ENCODE peak calls at places on chromosome 15, in eight cellular contexts. W is astrocyte, O is mammary epithelial cell, S is transverse colon, D is adrenal gland, A is neural progenitor cell, P is lung, K is heart right ventricle. Q is an unnamed sample.

GRCh38 chr15:71056111-71056510 is 59.2 kb upstream of the THSD4 start:
- DNase-seq in W (no peak), O (no peak), S (no peak), D (no peak), A (no peak), P (no peak), K (no peak), Q (no peak)

GRCh38 chr15:62966294-62966693 is 76.3 kb upstream of the TPM1 start:
- DNase-seq in W (no peak), O (no peak), S (no peak), D (no peak), A (no peak), P (no peak), K (no peak), Q (no peak)

GRCh38 chr15:100893964-100894295 is 14.3 kb downstream of the ALDH1A3 start:
- DNase-seq in W (no peak), O (no peak), S (no peak), D (no peak), A (no peak), P (no peak), K (no peak), Q (no peak)

GRCh38 chr15:29570931-29571727 is 251.1 kb downstream of the TJP1 start:
- DNase-seq in W (peak; percentile 12), O (peak; percentile 27), S (peak; percentile 50), D (peak; percentile 26), A (peak; percentile 90), P (no peak), K (no peak), Q (peak; percentile 47)

GRCh38 chr15:98321916-98322315 is 326.4 kb upstream of the IGF1R start:
- DNase-seq in W (no peak), O (peak; percentile 80), S (no peak), D (no peak), A (no peak), P (no peak), K (no peak), Q (no peak)

GRCh38 chr15:29726553-29726952 is 95.7 kb downstream of the TJP1 start:
- DNase-seq in W (no peak), O (no peak), S (no peak), D (no peak), A (no peak), P (no peak), K (no peak), Q (no peak)

GRCh38 chr15:31275331-31276262 is 51.0 kb upstream of the KLF13 start:
- DNase-seq in W (no peak), O (no peak), S (peak; percentile 6), D (no peak), A (peak; percentile 0), P (no peak), K (no peak), Q (no peak)

GRCh38 chr15:43977072-43977884 is 150.5 kb downstream of the WDR76 start:
- DNase-seq in W (no peak), O (peak; percentile 25), S (no peak), D (no peak), A (no peak), P (no peak), K (no peak), Q (no peak)

GRCh38 chr15:64851503-64851840 is 9.8 kb downstream of the PLEKHO2 start:
- DNase-seq in W (peak; percentile 91), O (no peak), S (peak; percentile 35), D (no peak), A (peak; percentile 32), P (no peak), K (no peak), Q (no peak)

GRCh38 chr15:33737687-33738606 is 230.3 kb upstream of the CHRM5 start:
- DNase-seq in W (no peak), O (peak; percentile 13), S (peak; percentile 12), D (peak; percentile 51), A (peak; percentile 74), P (no peak), K (no peak), Q (peak; percentile 52)

GRCh38 chr15:41985236-41986160 is 13.1 kb upstream of the EHD4 start:
- DNase-seq in W (no peak), O (no peak), S (peak; percentile 2), D (no peak), A (no peak), P (no peak), K (no peak), Q (no peak)

GRCh38 chr15:56243774-56244236 is at the start of gene RFX7:
- DNase-seq in W (peak; percentile 58), O (peak; percentile 54), S (peak; percentile 82), D (peak; percentile 77), A (peak; percentile 95), P (peak; percentile 68), K (peak; percentile 80), Q (peak; percentile 70)

GRCh38 chr15:98888839-98889479 is 118.6 kb downstream of the PGPEP1L start:
- DNase-seq in W (peak; percentile 86), O (peak; percentile 35), S (no peak), D (no peak), A (no peak), P (no peak), K (no peak), Q (no peak)

GRCh38 chr15:39312984-39313383 is 267.9 kb upstream of the THBS1 start:
- DNase-seq in W (no peak), O (no peak), S (peak; percentile 63), D (peak; percentile 18), A (peak; percentile 35), P (no peak), K (no peak), Q (peak; percentile 78)

GRCh38 chr15:29805043-29805707 is 17.1 kb downstream of the TJP1 start:
- DNase-seq in W (peak; percentile 72), O (peak; percentile 84), S (no peak), D (peak; percentile 57), A (no peak), P (no peak), K (no peak), Q (peak; percentile 32)

GRCh38 chr15:78446551-78446950 is 8.5 kb downstream of the IREB2 start:
- DNase-seq in W (no peak), O (no peak), S (no peak), D (no peak), A (no peak), P (no peak), K (no peak), Q (no peak)

GRCh38 chr15:78450285-78450858 is 12.4 kb downstream of the IREB2 start:
- DNase-seq in W (no peak), O (no peak), S (no peak), D (no peak), A (no peak), P (no peak), K (no peak), Q (no peak)

GRCh38 chr15:78449220-78449999 is 11.4 kb downstream of the IREB2 start:
- DNase-seq in W (no peak), O (peak; percentile 3), S (no peak), D (no peak), A (no peak), P (no peak), K (no peak), Q (no peak)

GRCh38 chr15:78445875-78446274 is 7.9 kb downstream of the IREB2 start:
- DNase-seq in W (no peak), O (no peak), S (no peak), D (no peak), A (no peak), P (no peak), K (no peak), Q (no peak)

DNA sequence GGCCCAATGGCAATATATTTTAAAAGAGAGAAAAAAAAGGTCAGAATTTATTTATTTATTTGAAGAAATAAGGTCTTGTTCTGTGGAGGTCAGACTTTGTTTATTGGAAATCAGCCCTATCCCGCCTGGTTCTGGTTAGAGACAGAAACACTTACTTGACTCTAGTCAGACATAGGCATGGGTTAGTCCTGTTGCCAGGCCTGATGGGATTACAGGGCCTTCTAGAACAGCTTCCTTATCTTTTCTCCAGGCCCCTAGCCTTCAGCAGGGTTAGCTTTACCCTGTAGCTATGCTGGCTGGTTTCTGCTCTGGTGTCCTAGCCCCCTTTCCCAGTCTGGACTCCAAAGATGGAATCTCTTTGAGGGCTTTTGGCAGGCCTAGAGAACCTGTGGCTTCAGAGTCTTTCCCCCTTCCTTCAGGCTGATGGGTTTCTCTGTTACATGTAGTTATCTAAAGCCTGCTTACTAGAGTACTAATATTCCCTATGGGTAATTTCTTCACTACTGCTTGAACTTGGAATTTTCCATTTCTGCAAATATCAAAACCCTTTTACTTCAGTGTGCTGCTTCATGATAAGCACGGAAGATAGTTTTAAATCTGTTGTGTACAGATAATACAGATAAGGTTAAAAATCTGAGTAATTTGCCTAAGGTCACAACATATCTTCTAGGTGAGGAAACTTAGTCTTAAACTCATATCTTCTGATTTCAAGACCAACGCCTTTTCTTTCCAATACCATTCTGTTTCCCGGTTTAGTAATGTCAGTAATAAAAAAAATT is 10.6 kb downstream of the IREB2 start:
- DNase-seq in W (no peak), O (no peak), S (no peak), D (no peak), A (no peak), P (no peak), K (no peak), Q (no peak)
- H3K4me1 ChIP-seq in W (no peaks in the 10 kb centered on the region), O (no peaks in the 10 kb centered on the region), S (peaks cover 52% of the 10 kb centered on the region), D (peaks cover 49% of the 10 kb centered on the region), A (no peaks in the 10 kb centered on the region), P (peaks cover 21% of the 10 kb centered on the region), K (peaks cover 59% of the 10 kb centered on the region), Q (no peaks in the 10 kb centered on the region)

DNA sequence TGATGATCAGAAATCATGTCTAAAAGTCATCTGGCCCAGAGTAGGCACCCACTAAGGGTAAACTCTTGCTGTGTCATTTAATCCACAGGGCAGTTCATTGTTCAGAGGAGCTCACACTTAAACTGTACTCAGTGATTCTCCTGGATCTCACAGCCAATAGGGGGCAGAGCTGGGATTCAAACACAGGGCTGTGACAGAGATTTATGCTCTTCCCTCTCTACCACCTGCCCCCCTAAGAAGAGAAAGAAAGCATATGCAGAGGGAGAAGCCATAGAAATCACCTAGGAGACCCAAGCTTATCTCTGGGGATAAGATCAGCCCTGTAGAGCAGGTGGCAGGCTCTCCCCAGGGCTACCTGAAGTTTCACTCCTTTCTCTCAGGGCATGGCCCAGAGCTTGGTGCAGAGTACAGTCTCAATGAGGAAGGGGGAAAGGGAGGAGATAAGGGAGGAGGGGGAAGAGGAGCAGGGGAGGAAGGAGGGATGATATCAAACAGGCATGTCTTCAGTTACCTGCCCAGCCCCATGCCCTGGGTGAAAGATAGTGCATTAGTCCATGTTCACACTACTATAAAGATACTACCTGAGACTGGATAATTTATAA is 51.8 kb upstream of the ADPGK start:
- DNase-seq in W (no peak), O (no peak), S (peak; percentile 43), D (no peak), A (peak; percentile 60), P (no peak), K (no peak), Q (peak; percentile 63)
- TF ChIP-seq CTCF in W (peak; percentile 19), O (peak; percentile 55), S (peak; percentile 42), D (no peak), A (peak; percentile 64), P (no peak), K (peak; percentile 32), Q (peak; percentile 29)

GRCh38 chr15:83658406-83658805 is 4.5 kb downstream of the ADAMTSL3 start:
- DNase-seq in W (no peak), O (no peak), S (no peak), D (no peak), A (no peak), P (no peak), K (peak; percentile 50), Q (no peak)
- H3K4me1 ChIP-seq in W (no peaks in the 10 kb centered on the region), O (peaks cover 7% of the 10 kb centered on the region), S (peaks cover 9% of the 10 kb centered on the region), D (no peaks in the 10 kb centered on the region), A (no peaks in the 10 kb centered on the region), P (no peaks in the 10 kb centered on the region), K (peaks cover 22% of the 10 kb centered on the region), Q (no peaks in the 10 kb centered on the region)

DNA sequence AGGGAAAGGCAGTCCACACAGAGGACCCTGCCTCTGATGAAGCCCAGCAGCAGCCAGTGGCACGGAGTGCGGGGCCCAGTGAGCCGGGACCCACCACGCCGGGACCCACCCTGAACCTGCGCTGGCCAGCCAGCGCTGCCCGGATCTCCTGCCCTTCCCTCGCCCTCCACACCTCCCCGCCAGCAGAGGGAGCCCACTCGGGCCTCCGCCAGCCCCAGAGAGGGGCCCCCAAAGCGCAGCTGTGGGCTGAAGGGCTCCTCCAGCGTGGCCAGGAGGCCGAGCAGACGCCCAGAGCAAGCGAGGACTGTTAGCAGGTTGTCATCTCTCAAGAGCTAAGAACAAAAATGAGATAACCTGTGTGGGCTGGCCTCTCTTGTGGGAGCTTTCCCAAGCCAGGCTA is 81.3 kb upstream of the ATP10A start:
- DNase-seq in W (no peak), O (no peak), S (no peak), D (no peak), A (no peak), P (no peak), K (no peak), Q (no peak)
- TF ChIP-seq CTCF in W (no peak), O (no peak), S (no peak), D (no peak), A (no peak), P (no peak), K (no peak), Q (no peak)